ENCODE peak calls at places on chromosome 10, in six cellular contexts. One of them, this sample, is unnamed.

GRCh38 chr10:11177926-11178453 is 160.3 kb downstream of the CELF2 start:
- DNase-seq in mesothelial cell of epicardium: no peak
- DNase-seq in HFFc6: no peak
- DNase-seq in dorsolateral prefrontal cortex: peak
- DNase-seq in fibroblast of villous mesenchyme: no peak
- DNase-seq in PC-3: no peak
- DNase-seq in this sample: no peak

GRCh38 chr10:103724074-103724473 is 131.3 kb downstream of the SH3PXD2A start:
- DNase-seq in HFFc6: no peak
- DNase-seq in fibroblast of villous mesenchyme: no peak
- DNase-seq in dorsolateral prefrontal cortex: no peak
- DNase-seq in PC-3: no peak
- DNase-seq in mesothelial cell of epicardium: no peak
- DNase-seq in this sample: no peak

GRCh38 chr10:102661614-102662133 is 17.4 kb downstream of the TRIM8 start:
- DNase-seq in PC-3: no peak
- DNase-seq in dorsolateral prefrontal cortex: no peak
- DNase-seq in HFFc6: no peak
- DNase-seq in mesothelial cell of epicardium: no peak
- DNase-seq in fibroblast of villous mesenchyme: no peak
- DNase-seq in this sample: no peak

GRCh38 chr10:16777473-16778370 is 39.5 kb downstream of the RSU1 start:
- DNase-seq in mesothelial cell of epicardium: no peak
- DNase-seq in dorsolateral prefrontal cortex: no peak
- DNase-seq in HFFc6: peak
- DNase-seq in fibroblast of villous mesenchyme: peak
- DNase-seq in PC-3: peak
- DNase-seq in this sample: peak

GRCh38 chr10:69901623-69902505 is 100.2 kb downstream of the COL13A1 start:
- DNase-seq in PC-3: peak
- DNase-seq in fibroblast of villous mesenchyme: peak
- DNase-seq in dorsolateral prefrontal cortex: no peak
- DNase-seq in mesothelial cell of epicardium: peak
- DNase-seq in HFFc6: peak
- DNase-seq in this sample: peak

GRCh38 chr10:80538481-80539185 is 931 bp downstream of the SH2D4B start:
- DNase-seq in fibroblast of villous mesenchyme: no peak
- DNase-seq in PC-3: no peak
- DNase-seq in HFFc6: no peak
- DNase-seq in dorsolateral prefrontal cortex: no peak
- DNase-seq in mesothelial cell of epicardium: no peak
- DNase-seq in this sample: no peak

GRCh38 chr10:125289461-125289860 is 129.1 kb upstream of the CTBP2 start:
- DNase-seq in HFFc6: no peak
- DNase-seq in PC-3: no peak
- DNase-seq in mesothelial cell of epicardium: no peak
- DNase-seq in dorsolateral prefrontal cortex: no peak
- DNase-seq in fibroblast of villous mesenchyme: no peak
- DNase-seq in this sample: no peak

GRCh38 chr10:47150581-47150980 is 149.4 kb upstream of the GDF10 start:
- DNase-seq in HFFc6: no peak
- DNase-seq in dorsolateral prefrontal cortex: no peak
- DNase-seq in mesothelial cell of epicardium: no peak
- DNase-seq in PC-3: no peak
- DNase-seq in fibroblast of villous mesenchyme: no peak
- DNase-seq in this sample: no peak

GRCh38 chr10:82361317-82361716 is 486.3 kb downstream of the NRG3 start:
- DNase-seq in mesothelial cell of epicardium: no peak
- DNase-seq in dorsolateral prefrontal cortex: no peak
- DNase-seq in HFFc6: no peak
- DNase-seq in PC-3: no peak
- DNase-seq in fibroblast of villous mesenchyme: no peak
- DNase-seq in this sample: no peak

GRCh38 chr10:90418869-90419652 is 438.8 kb downstream of the HTR7 start:
- DNase-seq in PC-3: peak
- DNase-seq in mesothelial cell of epicardium: no peak
- DNase-seq in HFFc6: peak
- DNase-seq in fibroblast of villous mesenchyme: peak
- DNase-seq in dorsolateral prefrontal cortex: no peak
- DNase-seq in this sample: peak

GRCh38 chr10:44056206-44056605 is 328.7 kb downstream of the CXCL12 start:
- DNase-seq in dorsolateral prefrontal cortex: no peak
- DNase-seq in HFFc6: no peak
- DNase-seq in mesothelial cell of epicardium: no peak
- DNase-seq in fibroblast of villous mesenchyme: no peak
- DNase-seq in PC-3: no peak
- DNase-seq in this sample: no peak

GRCh38 chr10:31083765-31084184 is 52.1 kb upstream of the ZNF438 start:
- DNase-seq in mesothelial cell of epicardium: no peak
- DNase-seq in dorsolateral prefrontal cortex: no peak
- DNase-seq in PC-3: peak
- DNase-seq in fibroblast of villous mesenchyme: no peak
- DNase-seq in HFFc6: peak
- DNase-seq in this sample: peak

GRCh38 chr10:12042409-12042796 is 206 bp downstream of the UPF2 start:
- DNase-seq in dorsolateral prefrontal cortex: no peak
- DNase-seq in mesothelial cell of epicardium: peak
- DNase-seq in PC-3: no peak
- DNase-seq in fibroblast of villous mesenchyme: peak
- DNase-seq in HFFc6: no peak
- DNase-seq in this sample: peak

GRCh38 chr10:98572594-98572993 is 125.9 kb upstream of the HPS1 start:
- DNase-seq in mesothelial cell of epicardium: no peak
- DNase-seq in HFFc6: peak
- DNase-seq in PC-3: no peak
- DNase-seq in dorsolateral prefrontal cortex: no peak
- DNase-seq in fibroblast of villous mesenchyme: no peak
- DNase-seq in this sample: no peak

GRCh38 chr10:48634198-48634983 is 29.5 kb upstream of the ARHGAP22 start:
- DNase-seq in HFFc6: no peak
- DNase-seq in mesothelial cell of epicardium: no peak
- DNase-seq in PC-3: no peak
- DNase-seq in fibroblast of villous mesenchyme: peak
- DNase-seq in dorsolateral prefrontal cortex: no peak
- DNase-seq in this sample: peak

GRCh38 chr10:71746344-71747037 is 26.8 kb downstream of the VSIR start:
- DNase-seq in dorsolateral prefrontal cortex: no peak
- DNase-seq in mesothelial cell of epicardium: no peak
- DNase-seq in fibroblast of villous mesenchyme: no peak
- DNase-seq in PC-3: no peak
- DNase-seq in HFFc6: no peak
- DNase-seq in this sample: no peak

GRCh38 chr10:30359373-30360206 is 10.5 kb upstream of the MTPAP start:
- DNase-seq in mesothelial cell of epicardium: no peak
- DNase-seq in HFFc6: peak
- DNase-seq in PC-3: peak
- DNase-seq in dorsolateral prefrontal cortex: no peak
- DNase-seq in fibroblast of villous mesenchyme: peak
- DNase-seq in this sample: peak

GRCh38 chr10:99629625-99629978 is 9.4 kb upstream of the SLC25A28 start:
- DNase-seq in dorsolateral prefrontal cortex: no peak
- DNase-seq in PC-3: no peak
- DNase-seq in HFFc6: no peak
- DNase-seq in mesothelial cell of epicardium: no peak
- DNase-seq in fibroblast of villous mesenchyme: no peak
- DNase-seq in this sample: no peak

GRCh38 chr10:99628923-99629624 is 8.8 kb upstream of the SLC25A28 start:
- DNase-seq in fibroblast of villous mesenchyme: no peak
- DNase-seq in mesothelial cell of epicardium: no peak
- DNase-seq in dorsolateral prefrontal cortex: no peak
- DNase-seq in HFFc6: no peak
- DNase-seq in PC-3: no peak
- DNase-seq in this sample: no peak

GRCh38 chr10:99631496-99631895 is 11.3 kb upstream of the SLC25A28 start:
- DNase-seq in PC-3: no peak
- DNase-seq in mesothelial cell of epicardium: no peak
- DNase-seq in HFFc6: peak
- DNase-seq in dorsolateral prefrontal cortex: no peak
- DNase-seq in fibroblast of villous mesenchyme: peak
- DNase-seq in this sample: no peak

GRCh38 chr10:99630439-99630838 is 10.2 kb upstream of the SLC25A28 start:
- DNase-seq in PC-3: peak
- DNase-seq in HFFc6: peak
- DNase-seq in fibroblast of villous mesenchyme: peak
- DNase-seq in mesothelial cell of epicardium: no peak
- DNase-seq in dorsolateral prefrontal cortex: no peak
- DNase-seq in this sample: peak

GRCh38 chr10:99630991-99631390 is 10.8 kb upstream of the SLC25A28 start:
- DNase-seq in HFFc6: no peak
- DNase-seq in mesothelial cell of epicardium: no peak
- DNase-seq in dorsolateral prefrontal cortex: no peak
- DNase-seq in fibroblast of villous mesenchyme: peak
- DNase-seq in PC-3: no peak
- DNase-seq in this sample: no peak
- TF ChIP-seq CTCF in HFFc6: no peak
- TF ChIP-seq CTCF in mesothelial cell of epicardium: no peak
- TF ChIP-seq CTCF in dorsolateral prefrontal cortex: no peak
- TF ChIP-seq CTCF in fibroblast of villous mesenchyme: no peak
- TF ChIP-seq CTCF in PC-3: no peak
- TF ChIP-seq CTCF in this sample: no peak

GRCh38 chr10:19699299-19699698 is 116.9 kb upstream of the PLXDC2 start:
- DNase-seq in mesothelial cell of epicardium: no peak
- DNase-seq in fibroblast of villous mesenchyme: no peak
- DNase-seq in HFFc6: no peak
- DNase-seq in dorsolateral prefrontal cortex: no peak
- DNase-seq in PC-3: no peak
- DNase-seq in this sample: no peak
- TF ChIP-seq CTCF in mesothelial cell of epicardium: no peak
- TF ChIP-seq CTCF in fibroblast of villous mesenchyme: no peak
- TF ChIP-seq CTCF in HFFc6: no peak
- TF ChIP-seq CTCF in dorsolateral prefrontal cortex: no peak
- TF ChIP-seq CTCF in PC-3: no peak
- TF ChIP-seq CTCF in this sample: no peak

GRCh38 chr10:131107970-131108369 is 203.6 kb downstream of the TCERG1L start:
- DNase-seq in fibroblast of villous mesenchyme: no peak
- DNase-seq in dorsolateral prefrontal cortex: no peak
- DNase-seq in mesothelial cell of epicardium: no peak
- DNase-seq in PC-3: no peak
- DNase-seq in HFFc6: no peak
- DNase-seq in this sample: no peak

GRCh38 chr10:131109746-131110145 is 201.8 kb downstream of the TCERG1L start:
- DNase-seq in dorsolateral prefrontal cortex: peak
- DNase-seq in mesothelial cell of epicardium: no peak
- DNase-seq in HFFc6: no peak
- DNase-seq in PC-3: no peak
- DNase-seq in fibroblast of villous mesenchyme: no peak
- DNase-seq in this sample: no peak

GRCh38 chr10:131111007-131111406 is 200.5 kb downstream of the TCERG1L start:
- DNase-seq in fibroblast of villous mesenchyme: no peak
- DNase-seq in dorsolateral prefrontal cortex: no peak
- DNase-seq in PC-3: no peak
- DNase-seq in mesothelial cell of epicardium: no peak
- DNase-seq in HFFc6: no peak
- DNase-seq in this sample: no peak

GRCh38 chr10:131110241-131110783 is 201.2 kb downstream of the TCERG1L start:
- DNase-seq in fibroblast of villous mesenchyme: no peak
- DNase-seq in HFFc6: no peak
- DNase-seq in PC-3: no peak
- DNase-seq in dorsolateral prefrontal cortex: no peak
- DNase-seq in mesothelial cell of epicardium: no peak
- DNase-seq in this sample: no peak

GRCh38 chr10:131109291-131109690 is 202.2 kb downstream of the TCERG1L start:
- DNase-seq in PC-3: no peak
- DNase-seq in dorsolateral prefrontal cortex: no peak
- DNase-seq in mesothelial cell of epicardium: no peak
- DNase-seq in fibroblast of villous mesenchyme: no peak
- DNase-seq in HFFc6: no peak
- DNase-seq in this sample: no peak
- TF ChIP-seq CTCF in PC-3: no peak
- TF ChIP-seq CTCF in dorsolateral prefrontal cortex: no peak
- TF ChIP-seq CTCF in mesothelial cell of epicardium: no peak
- TF ChIP-seq CTCF in fibroblast of villous mesenchyme: no peak
- TF ChIP-seq CTCF in HFFc6: no peak
- TF ChIP-seq CTCF in this sample: no peak

DNA sequence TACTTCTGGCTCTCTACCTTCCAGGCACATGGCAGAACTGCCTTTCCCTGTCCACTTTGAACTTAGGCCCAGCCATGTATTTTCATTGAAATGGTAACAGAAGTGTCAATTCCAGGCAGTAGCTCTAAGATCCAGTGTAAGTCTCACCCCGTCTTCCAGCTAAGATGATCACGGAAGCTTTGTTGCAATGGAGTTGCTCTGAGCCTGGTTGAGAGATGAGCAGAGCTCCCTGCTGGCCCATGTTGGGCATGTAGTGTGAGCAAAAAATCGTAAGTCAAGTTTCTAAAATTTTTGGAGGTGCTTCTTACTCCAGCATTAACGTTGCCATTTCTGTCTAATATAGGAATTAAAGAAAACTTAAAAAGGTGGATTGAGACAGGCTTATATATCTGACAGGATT is 274.4 kb downstream of the IPMK start:
- DNase-seq in PC-3: no peak
- DNase-seq in HFFc6: no peak
- DNase-seq in dorsolateral prefrontal cortex: no peak
- DNase-seq in fibroblast of villous mesenchyme: no peak
- DNase-seq in mesothelial cell of epicardium: no peak
- DNase-seq in this sample: no peak
- TF ChIP-seq CTCF in PC-3: peak
- TF ChIP-seq CTCF in HFFc6: no peak
- TF ChIP-seq CTCF in dorsolateral prefrontal cortex: no peak
- TF ChIP-seq CTCF in fibroblast of villous mesenchyme: no peak
- TF ChIP-seq CTCF in mesothelial cell of epicardium: no peak
- TF ChIP-seq CTCF in this sample: no peak

GRCh38 chr10:57579926-57580325 is 687.8 kb downstream of the IPMK start:
- DNase-seq in fibroblast of villous mesenchyme: peak
- DNase-seq in PC-3: peak
- DNase-seq in HFFc6: no peak
- DNase-seq in mesothelial cell of epicardium: no peak
- DNase-seq in dorsolateral prefrontal cortex: no peak
- DNase-seq in this sample: peak
- TF ChIP-seq CTCF in fibroblast of villous mesenchyme: peak
- TF ChIP-seq CTCF in PC-3: peak
- TF ChIP-seq CTCF in HFFc6: peak
- TF ChIP-seq CTCF in mesothelial cell of epicardium: peak
- TF ChIP-seq CTCF in dorsolateral prefrontal cortex: no peak
- TF ChIP-seq CTCF in this sample: peak

This sample was measured in MCF 10A.